ENCODE peak calls at places on chromosomes 1 and 21, in five cellular contexts. One of them, this sample, is unnamed.

GRCh38 chr1:164728719-164729118 is 169.7 kb downstream of the PBX1 start:
- DNase-seq in breast epithelium: no peak
- DNase-seq in Peyer's patch: no peak
- DNase-seq in lower leg skin: no peak
- DNase-seq in GM12878: no peak
- DNase-seq in this sample: no peak

GRCh38 chr21:38645282-38645681 is 147.0 kb upstream of the ERG start:
- DNase-seq in Peyer's patch: no peak
- DNase-seq in breast epithelium: no peak
- DNase-seq in GM12878: no peak
- DNase-seq in lower leg skin: no peak
- DNase-seq in this sample: peak; percentile 23

GRCh38 chr1:1968767-1969504 is 34.6 kb downstream of the CFAP74 start:
- DNase-seq in lower leg skin: no peak
- DNase-seq in GM12878: no peak
- DNase-seq in Peyer's patch: no peak
- DNase-seq in breast epithelium: no peak
- DNase-seq in this sample: no peak

GRCh38 chr1:153677718-153678518 is 570 bp upstream of the NPR1 start:
- DNase-seq in lower leg skin: no peak
- DNase-seq in Peyer's patch: peak; percentile 41
- DNase-seq in breast epithelium: no peak
- DNase-seq in GM12878: no peak
- DNase-seq in this sample: peak; percentile 41

GRCh38 chr1:184074383-184074782 is 22.9 kb downstream of the TSEN15 start:
- DNase-seq in Peyer's patch: no peak
- DNase-seq in lower leg skin: no peak
- DNase-seq in GM12878: no peak
- DNase-seq in breast epithelium: no peak
- DNase-seq in this sample: no peak

GRCh38 chr1:3070654-3071506 is 1.9 kb downstream of the PRDM16 start:
- DNase-seq in lower leg skin: no peak
- DNase-seq in Peyer's patch: no peak
- DNase-seq in GM12878: no peak
- DNase-seq in breast epithelium: no peak
- DNase-seq in this sample: no peak

GRCh38 chr21:42194863-42195262 is 24.1 kb upstream of the ABCG1 start:
- DNase-seq in GM12878: no peak
- DNase-seq in Peyer's patch: no peak
- DNase-seq in breast epithelium: no peak
- DNase-seq in lower leg skin: no peak
- DNase-seq in this sample: no peak

GRCh38 chr1:234975122-234975940 is 153.3 kb downstream of the TOMM20 start:
- DNase-seq in GM12878: no peak
- DNase-seq in Peyer's patch: no peak
- DNase-seq in lower leg skin: no peak
- DNase-seq in breast epithelium: no peak
- DNase-seq in this sample: no peak

GRCh38 chr1:94729287-94729686 is 90.9 kb upstream of the SLC44A3 start:
- DNase-seq in breast epithelium: no peak
- DNase-seq in Peyer's patch: no peak
- DNase-seq in lower leg skin: no peak
- DNase-seq in GM12878: no peak
- DNase-seq in this sample: no peak

GRCh38 chr1:53562256-53562982 is 103.2 kb downstream of the DMRTB1 start:
- DNase-seq in Peyer's patch: no peak
- DNase-seq in GM12878: no peak
- DNase-seq in lower leg skin: no peak
- DNase-seq in breast epithelium: peak; percentile 34
- DNase-seq in this sample: no peak

GRCh38 chr1:39910263-39910662 is 8.5 kb upstream of the MYCL start:
- DNase-seq in breast epithelium: no peak
- DNase-seq in GM12878: no peak
- DNase-seq in lower leg skin: no peak
- DNase-seq in Peyer's patch: no peak
- DNase-seq in this sample: no peak

GRCh38 chr1:178052650-178053461 is 41.0 kb upstream of the RASAL2 start:
- DNase-seq in breast epithelium: no peak
- DNase-seq in lower leg skin: no peak
- DNase-seq in GM12878: no peak
- DNase-seq in Peyer's patch: no peak
- DNase-seq in this sample: no peak
- TF ChIP-seq POLR2A in breast epithelium: no peak
- TF ChIP-seq POLR2A in lower leg skin: no peak
- TF ChIP-seq POLR2A in GM12878: no peak
- TF ChIP-seq POLR2A in Peyer's patch: no peak
- TF ChIP-seq POLR2A in this sample: no peak

GRCh38 chr1:167454929-167455785 is 63.2 kb downstream of the CD247 start:
- DNase-seq in GM12878: no peak
- DNase-seq in breast epithelium: no peak
- DNase-seq in Peyer's patch: peak; percentile 81
- DNase-seq in lower leg skin: no peak
- DNase-seq in this sample: peak; percentile 77
- TF ChIP-seq POLR2A in GM12878: peak; percentile 37
- TF ChIP-seq POLR2A in breast epithelium: no peak
- TF ChIP-seq POLR2A in Peyer's patch: no peak
- TF ChIP-seq POLR2A in lower leg skin: no peak
- TF ChIP-seq POLR2A in this sample: peak; percentile 52

DNA sequence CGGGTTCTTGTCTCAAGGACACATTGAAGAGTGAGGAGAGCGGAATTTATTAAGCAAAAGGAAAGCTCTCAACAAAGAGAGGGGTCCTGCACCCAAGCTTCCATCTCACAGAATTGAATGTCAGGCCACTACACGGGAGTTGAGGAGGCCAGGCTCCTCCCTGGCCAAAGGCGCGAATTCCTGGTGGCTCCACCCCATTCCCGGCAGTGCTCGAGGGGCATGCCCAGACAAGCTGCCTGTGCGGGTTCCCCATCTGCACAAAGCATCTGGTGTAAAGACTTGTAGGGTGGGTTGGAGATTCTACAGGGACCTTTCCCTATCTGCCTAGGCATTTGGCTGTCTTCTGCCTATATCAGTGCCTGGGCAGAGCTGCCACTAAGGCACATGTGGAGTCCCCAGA is 648.5 kb upstream of the PKN2 start:
- DNase-seq in breast epithelium: no peak
- DNase-seq in GM12878: no peak
- DNase-seq in Peyer's patch: no peak
- DNase-seq in lower leg skin: no peak
- DNase-seq in this sample: no peak
- TF ChIP-seq POLR2A in breast epithelium: no peak
- TF ChIP-seq POLR2A in GM12878: no peak
- TF ChIP-seq POLR2A in Peyer's patch: no peak
- TF ChIP-seq POLR2A in lower leg skin: no peak
- TF ChIP-seq POLR2A in this sample: no peak

GRCh38 chr21:16419188-16419874 is 689.5 kb downstream of the USP25 start:
- DNase-seq in GM12878: no peak
- DNase-seq in lower leg skin: peak; percentile 55
- DNase-seq in breast epithelium: peak; percentile 52
- DNase-seq in Peyer's patch: no peak
- DNase-seq in this sample: no peak
- TF ChIP-seq POLR2A in GM12878: no peak
- TF ChIP-seq POLR2A in lower leg skin: no peak
- TF ChIP-seq POLR2A in breast epithelium: no peak
- TF ChIP-seq POLR2A in Peyer's patch: no peak
- TF ChIP-seq POLR2A in this sample: no peak

GRCh38 chr1:76300556-76300955 is 226.0 kb downstream of the ST6GALNAC3 start:
- DNase-seq in breast epithelium: no peak
- DNase-seq in GM12878: no peak
- DNase-seq in Peyer's patch: no peak
- DNase-seq in lower leg skin: no peak
- DNase-seq in this sample: no peak

GRCh38 chr1:76299036-76299435 is 224.5 kb downstream of the ST6GALNAC3 start:
- DNase-seq in breast epithelium: no peak
- DNase-seq in GM12878: no peak
- DNase-seq in lower leg skin: no peak
- DNase-seq in Peyer's patch: no peak
- DNase-seq in this sample: no peak

GRCh38 chr1:76298399-76298798 is 223.9 kb downstream of the ST6GALNAC3 start:
- DNase-seq in Peyer's patch: no peak
- DNase-seq in breast epithelium: no peak
- DNase-seq in GM12878: no peak
- DNase-seq in lower leg skin: no peak
- DNase-seq in this sample: no peak

GRCh38 chr1:76302711-76303347 is 228.3 kb downstream of the ST6GALNAC3 start:
- DNase-seq in breast epithelium: no peak
- DNase-seq in lower leg skin: no peak
- DNase-seq in GM12878: no peak
- DNase-seq in Peyer's patch: no peak
- DNase-seq in this sample: no peak

GRCh38 chr1:76303348-76303712 is 228.8 kb downstream of the ST6GALNAC3 start:
- DNase-seq in lower leg skin: no peak
- DNase-seq in GM12878: no peak
- DNase-seq in breast epithelium: no peak
- DNase-seq in Peyer's patch: no peak
- DNase-seq in this sample: no peak
- TF ChIP-seq POLR2A in lower leg skin: no peak
- TF ChIP-seq POLR2A in GM12878: no peak
- TF ChIP-seq POLR2A in breast epithelium: no peak
- TF ChIP-seq POLR2A in Peyer's patch: no peak
- TF ChIP-seq POLR2A in this sample: no peak